ENCODE peak calls at places on chromosomes 3 and 15, in four cellular contexts. One of them, this sample, is unnamed.

GRCh38 chr15:99137877-99138276 is 33.0 kb downstream of the SYNM start:
- DNase-seq in NCI-H1930: no peak
- DNase-seq in GDM1: no peak
- DNase-seq in stimulated activated CD4-positive, alpha-beta T cell treated with anti-CD3 and anti-CD28 coated beads, Interleukin-4, amount 100 ng/mL, for 1 hour: no peak
- DNase-seq in this sample: no peak

GRCh38 chr3:58989173-58989572 is 60.7 kb downstream of the CFAP20DC start:
- DNase-seq in GDM1: no peak
- DNase-seq in stimulated activated CD4-positive, alpha-beta T cell treated with anti-CD3 and anti-CD28 coated beads, Interleukin-4, amount 100 ng/mL, for 1 hour: no peak
- DNase-seq in NCI-H1930: no peak
- DNase-seq in this sample: no peak

GRCh38 chr15:80712956-80713355 is 17.8 kb downstream of the ABHD17C start:
- DNase-seq in NCI-H1930: no peak
- DNase-seq in GDM1: no peak
- DNase-seq in stimulated activated CD4-positive, alpha-beta T cell treated with anti-CD3 and anti-CD28 coated beads, Interleukin-4, amount 100 ng/mL, for 1 hour: no peak
- DNase-seq in this sample: no peak

GRCh38 chr15:88375234-88375926 is 91.8 kb downstream of the MRPL46 start:
- DNase-seq in stimulated activated CD4-positive, alpha-beta T cell treated with anti-CD3 and anti-CD28 coated beads, Interleukin-4, amount 100 ng/mL, for 1 hour: no peak
- DNase-seq in NCI-H1930: no peak
- DNase-seq in GDM1: no peak
- DNase-seq in this sample: no peak

GRCh38 chr3:17195192-17195611 is 310.4 kb downstream of the PLCL2 start:
- DNase-seq in GDM1: no peak
- DNase-seq in NCI-H1930: no peak
- DNase-seq in stimulated activated CD4-positive, alpha-beta T cell treated with anti-CD3 and anti-CD28 coated beads, Interleukin-4, amount 100 ng/mL, for 1 hour: no peak
- DNase-seq in this sample: no peak

GRCh38 chr3:43894176-43895049 is 203.7 kb downstream of the ABHD5 start:
- DNase-seq in stimulated activated CD4-positive, alpha-beta T cell treated with anti-CD3 and anti-CD28 coated beads, Interleukin-4, amount 100 ng/mL, for 1 hour: peak
- DNase-seq in GDM1: no peak
- DNase-seq in NCI-H1930: peak
- DNase-seq in this sample: no peak

GRCh38 chr15:43544266-43544665 is 26.9 kb downstream of the MAP1A start:
- DNase-seq in NCI-H1930: no peak
- DNase-seq in stimulated activated CD4-positive, alpha-beta T cell treated with anti-CD3 and anti-CD28 coated beads, Interleukin-4, amount 100 ng/mL, for 1 hour: no peak
- DNase-seq in GDM1: no peak
- DNase-seq in this sample: no peak

GRCh38 chr3:176431986-176432385 is 765.3 kb downstream of the TBL1XR1 start:
- DNase-seq in GDM1: no peak
- DNase-seq in stimulated activated CD4-positive, alpha-beta T cell treated with anti-CD3 and anti-CD28 coated beads, Interleukin-4, amount 100 ng/mL, for 1 hour: no peak
- DNase-seq in NCI-H1930: no peak
- DNase-seq in this sample: no peak

GRCh38 chr15:92324036-92324963 is 69.4 kb upstream of the ST8SIA2 start:
- DNase-seq in NCI-H1930: no peak
- DNase-seq in stimulated activated CD4-positive, alpha-beta T cell treated with anti-CD3 and anti-CD28 coated beads, Interleukin-4, amount 100 ng/mL, for 1 hour: no peak
- DNase-seq in GDM1: no peak
- DNase-seq in this sample: no peak

GRCh38 chr3:12178091-12178820 is 19.5 kb upstream of the TIMP4 start:
- DNase-seq in stimulated activated CD4-positive, alpha-beta T cell treated with anti-CD3 and anti-CD28 coated beads, Interleukin-4, amount 100 ng/mL, for 1 hour: no peak
- DNase-seq in NCI-H1930: no peak
- DNase-seq in GDM1: no peak
- DNase-seq in this sample: no peak

This sample was measured in effector memory CD4-positive, alpha-beta T cell.